ENCODE peak calls at places on chromosomes 16 and 17, in eight cellular contexts. Z, I, Y, E, O, S, F and G are unnamed samples.
A peak's percentile ranks its signal among the peaks of the same experiment; 100 is the strongest.

GRCh38 chr17:41885733-41886132 is 20.5 kb upstream of the KLHL11 start:
- DNase-seq in O (no peak), S (no peak), Y (no peak), Z (no peak), I (peak; percentile 39), F (no peak), E (no peak), G (no peak)

GRCh38 chr16:89669755-89670154 is 12.1 kb downstream of the SPATA33 start:
- DNase-seq in E (no peak), Z (no peak), Y (no peak), I (no peak), S (no peak), O (no peak), F (no peak), G (no peak)

GRCh38 chr17:37483311-37484039 is 6.2 kb upstream of the DUSP14 start:
- DNase-seq in F (peak; percentile 86), Z (no peak), O (no peak), Y (peak; percentile 85), E (no peak), S (peak; percentile 47), I (peak; percentile 26), G (no peak)

GRCh38 chr16:65409505-65409904 is 287.6 kb upstream of the CDH11 start:
- DNase-seq in S (no peak), F (peak; percentile 63), Z (no peak), I (no peak), Y (peak; percentile 25), E (peak; percentile 58), O (no peak), G (no peak)

GRCh38 chr17:33023790-33024189 is 32.1 kb downstream of the SPACA3 start:
- DNase-seq in Y (no peak), Z (no peak), S (no peak), O (no peak), I (no peak), F (no peak), E (no peak), G (no peak)

GRCh38 chr16:80230328-80231117 is 310.3 kb upstream of the DYNLRB2 start:
- DNase-seq in Z (no peak), S (no peak), E (no peak), F (peak; percentile 26), Y (no peak), I (no peak), O (no peak), G (no peak)

GRCh38 chr17:73156887-73157870 is 7.6 kb upstream of the SSTR2 start:
- DNase-seq in E (no peak), Z (no peak), S (no peak), I (no peak), Y (no peak), O (no peak), F (no peak), G (no peak)

GRCh38 chr16:50303041-50303604 is 36.8 kb downstream of the ADCY7 start:
- DNase-seq in F (no peak), E (peak; percentile 29), S (no peak), O (no peak), I (peak; percentile 9), Z (peak; percentile 28), Y (peak; percentile 22), G (no peak)

GRCh38 chr16:72112452-72112792 is 18.8 kb downstream of the DHX38 start:
- DNase-seq in E (no peak), O (no peak), Y (no peak), F (no peak), Z (no peak), I (no peak), S (no peak), G (no peak)